ENCODE peak calls at places on chromosomes 13 and 19, in six cellular contexts. W, C, X, T, U and S are unnamed samples.

GRCh38 chr19:47228168-47228936 is 2.6 kb downstream of the BBC3 start:
- DNase-seq in T (peak; percentile 85), C (peak; percentile 41), X (no peak), U (peak; percentile 66), W (no peak), S (no peak)

GRCh38 chr19:39951686-39952085 is 17.3 kb upstream of the FCGBP start:
- DNase-seq in U (no peak), T (peak; percentile 70), W (no peak), X (no peak), C (no peak), S (no peak)

GRCh38 chr13:57633141-57633949 is 1.8 kb downstream of the PCDH17 start:
- DNase-seq in C (no peak), W (no peak), T (no peak), X (no peak), U (peak; percentile 79), S (no peak)

GRCh38 chr13:112928958-112929777 is 39.8 kb upstream of the MCF2L start:
- DNase-seq in U (peak; percentile 80), W (no peak), T (no peak), X (peak; percentile 10), C (no peak), S (no peak)

GRCh38 chr19:54351474-54351873 is 12.5 kb upstream of the LILRA4 start:
- DNase-seq in U (no peak), W (no peak), T (no peak), C (no peak), X (no peak), S (no peak)

GRCh38 chr13:103539265-103539664 is 473.0 kb upstream of the SLC10A2 start:
- DNase-seq in C (no peak), W (no peak), U (peak; percentile 45), T (no peak), X (no peak), S (no peak)

GRCh38 chr13:48125794-48126228 is 30.9 kb upstream of the MED4 start:
- DNase-seq in C (peak; percentile 49), X (no peak), T (no peak), U (no peak), W (no peak), S (no peak)

GRCh38 chr13:42277618-42278276 is 5.8 kb downstream of the AKAP11 start:
- DNase-seq in X (no peak), U (no peak), C (no peak), T (no peak), W (no peak), S (no peak)

GRCh38 chr13:75910591-75910990 is 274.5 kb downstream of the LMO7 start:
- DNase-seq in T (no peak), C (no peak), U (peak; percentile 4), X (no peak), W (no peak), S (no peak)

GRCh38 chr19:4066682-4067395 is at the start of gene ZBTB7A:
- DNase-seq in T (peak; percentile 83), U (peak; percentile 89), W (no peak), C (peak; percentile 77), X (no peak), S (no peak)

GRCh38 chr13:45811891-45812583 is 39.5 kb downstream of the SIAH3 start:
- DNase-seq in T (no peak), C (no peak), X (no peak), U (no peak), W (no peak), S (no peak)

GRCh38 chr19:47275866-47276461 is 1.3 kb downstream of the INAFM1 start:
- DNase-seq in W (no peak), X (no peak), T (no peak), C (peak; percentile 47), U (no peak), S (no peak)

GRCh38 chr13:34458756-34459462 is 483.2 kb upstream of the NBEA start:
- DNase-seq in W (no peak), C (peak; percentile 7), U (no peak), X (no peak), T (peak; percentile 4), S (no peak)

GRCh38 chr13:26785845-26786630 is 25.5 kb upstream of the GPR12 start:
- DNase-seq in W (no peak), X (peak; percentile 2), U (no peak), T (no peak), C (peak; percentile 8), S (no peak)

GRCh38 chr13:113350065-113350937 is 13.6 kb downstream of the GRTP1 start:
- DNase-seq in W (no peak), C (no peak), X (no peak), T (peak; percentile 13), U (no peak), S (no peak)

GRCh38 chr19:29771708-29772415 is 39.9 kb upstream of the CCNE1 start:
- DNase-seq in U (peak; percentile 86), C (peak; percentile 5), W (peak; percentile 4), T (peak; percentile 78), X (no peak), S (peak; percentile 10)

GRCh38 chr13:24050292-24050711 is 110.2 kb upstream of the SPATA13 start:
- DNase-seq in C (no peak), W (no peak), X (peak; percentile 52), U (no peak), T (no peak), S (no peak)

GRCh38 chr13:73235385-73235784 is 176.6 kb downstream of the KLF5 start:
- DNase-seq in U (no peak), W (no peak), C (no peak), X (no peak), T (no peak), S (no peak)

GRCh38 chr19:4327252-4327876 is 11.3 kb downstream of the STAP2 start:
- DNase-seq in W (no peak), C (peak; percentile 19), U (peak; percentile 93), X (peak; percentile 38), T (peak; percentile 33), S (peak; percentile 25)

GRCh38 chr13:82224806-82225205 is 1657.5 kb downstream of the SLITRK1 start:
- DNase-seq in C (no peak), W (no peak), X (no peak), T (no peak), U (no peak), S (no peak)

GRCh38 chr13:52848455-52849190 is at the start of gene PCDH8:
- DNase-seq in X (no peak), T (no peak), U (peak; percentile 93), C (peak; percentile 49), W (no peak), S (no peak)

GRCh38 chr19:6720369-6721112 is at the start of gene C3:
- DNase-seq in X (no peak), U (no peak), W (no peak), C (peak; percentile 83), T (peak; percentile 62), S (no peak)

GRCh38 chr19:12666305-12667048 is at the start of the genes MAN2B1 and WDR83:
- DNase-seq in U (peak; percentile 98), X (no peak), C (peak; percentile 67), T (peak; percentile 41), W (no peak), S (no peak)

GRCh38 chr13:41548870-41549269 is 91.5 kb downstream of the RGCC start:
- DNase-seq in T (no peak), X (no peak), C (no peak), U (no peak), W (no peak), S (no peak)

GRCh38 chr19:29622191-29623070 is 16.3 kb downstream of the POP4 start:
- DNase-seq in U (peak; percentile 59), T (no peak), C (no peak), X (no peak), W (no peak), S (no peak)

GRCh38 chr13:102333320-102334181 is 68.3 kb downstream of the FGF14 start:
- DNase-seq in U (no peak), X (no peak), C (no peak), W (no peak), T (no peak), S (no peak)

GRCh38 chr19:17025361-17025760 is 1.2 kb downstream of the CPAMD8 start:
- DNase-seq in U (no peak), T (no peak), W (no peak), C (no peak), X (no peak), S (no peak)
- H3K4me3 ChIP-seq in U (no peak overlapping the region), T (no peak overlapping the region), W (no peak overlapping the region), C (no peak overlapping the region), X (no peak overlapping the region), S (no peak overlapping the region)

GRCh38 chr13:65677906-65678305 is 1552.2 kb downstream of the PCDH9 start:
- DNase-seq in U (no peak), X (no peak), W (no peak), C (no peak), T (no peak), S (no peak)
- TF ChIP-seq CTCF in U (no peak), X (no peak), W (no peak), C (no peak), T (no peak), S (no peak)

GRCh38 chr13:29519921-29520320 is 75.6 kb downstream of the SLC7A1 start:
- DNase-seq in T (no peak), W (no peak), U (no peak), C (no peak), X (no peak), S (no peak)
- H3K4me3 ChIP-seq in T (no peak overlapping the region), W (no peak overlapping the region), U (no peak overlapping the region), C (no peak overlapping the region), X (no peak overlapping the region), S (no peak overlapping the region)

GRCh38 chr19:31110331-31110730 is 238.9 kb downstream of the TSHZ3 start:
- DNase-seq in U (peak; percentile 36), X (no peak), T (peak; percentile 19), C (no peak), W (no peak), S (no peak)
- TF ChIP-seq CTCF in U (peak; percentile 54), X (peak; percentile 18), T (no peak), C (no peak), W (peak; percentile 35), S (peak; percentile 40)

GRCh38 chr19:42271045-42271419 is 2.0 kb downstream of the CIC start:
- DNase-seq in X (no peak), T (no peak), U (no peak), W (no peak), C (no peak), S (no peak)
- H3K4me3 ChIP-seq in X (peak overlapping the region; percentile 69), T (peak overlapping the region; percentile 58), U (peak overlapping the region; percentile 74), W (peak overlapping the region; percentile 89), C (peak overlapping the region; percentile 33), S (peak overlapping the region; percentile 77)